ENCODE peak calls at places on chromosomes 2 and 18, in eight cellular contexts. V, D, L, M, Y, Z, A and C are unnamed samples.

GRCh38 chr2:142966281-142966680 is 88.8 kb downstream of the KYNU start:
- DNase-seq in Y (no peak), V (peak; percentile 43), L (no peak), M (no peak), Z (no peak), A (no peak), D (no peak), C (no peak)

GRCh38 chr2:241048149-241048948 is 49.9 kb downstream of the SNED1 start:
- DNase-seq in D (no peak), Z (no peak), Y (no peak), M (no peak), L (no peak), A (no peak), V (no peak), C (no peak)

GRCh38 chr2:161990741-161991140 is 83.3 kb downstream of the DPP4 start:
- DNase-seq in Z (no peak), L (no peak), A (no peak), V (peak; percentile 96), Y (no peak), M (no peak), D (no peak), C (no peak)

GRCh38 chr2:26768759-26769500 is 4.8 kb downstream of the SLC35F6 start:
- DNase-seq in Y (no peak), V (no peak), Z (no peak), L (peak; percentile 40), M (no peak), D (peak; percentile 92), A (peak; percentile 86), C (no peak)

GRCh38 chr18:36572135-36572856 is 256.5 kb downstream of the TPGS2 start:
- DNase-seq in A (no peak), V (peak; percentile 49), Z (peak; percentile 46), Y (peak; percentile 26), L (peak; percentile 31), D (no peak), M (peak; percentile 45), C (no peak)

GRCh38 chr2:86790134-86790827 is 432 bp downstream of the CD8A start:
- DNase-seq in M (peak; percentile 63), A (peak; percentile 56), Y (no peak), L (no peak), V (no peak), Z (no peak), D (no peak), C (peak; percentile 11)

GRCh38 chr2:128832946-128833560 is 514.4 kb upstream of the HS6ST1 start:
- DNase-seq in V (no peak), D (no peak), Z (no peak), Y (no peak), L (no peak), M (no peak), A (no peak), C (no peak)

GRCh38 chr2:127641846-127642510 is 4.0 kb upstream of the GPR17 start:
- DNase-seq in D (no peak), V (no peak), A (no peak), L (no peak), Y (peak; percentile 92), M (no peak), Z (no peak), C (peak; percentile 81)

GRCh38 chr2:239263937-239264837 is 136.6 kb downstream of the HDAC4 start:
- DNase-seq in A (peak; percentile 54), L (no peak), V (peak; percentile 63), M (no peak), Z (no peak), D (no peak), Y (peak; percentile 76), C (no peak)

GRCh38 chr2:105873721-105874120 is 129.0 kb downstream of the NCK2 start:
- DNase-seq in Y (no peak), A (no peak), L (no peak), Z (no peak), D (no peak), V (peak; percentile 89), M (no peak), C (peak; percentile 37)

GRCh38 chr2:169362346-169363026 is at the start of gene LRP2:
- DNase-seq in D (no peak), Z (no peak), Y (no peak), V (no peak), M (peak; percentile 38), A (peak; percentile 65), L (no peak), C (peak; percentile 30)

GRCh38 chr2:241773511-241774418 is 2.9 kb upstream of the GAL3ST2 start:
- DNase-seq in Z (no peak), V (no peak), M (no peak), Y (peak; percentile 2), D (peak; percentile 59), A (no peak), L (no peak), C (no peak)

GRCh38 chr2:28915939-28916338 is 21.5 kb downstream of the WDR43 start:
- DNase-seq in A (no peak), Z (no peak), M (no peak), D (no peak), L (no peak), Y (no peak), V (no peak), C (no peak)

GRCh38 chr2:175605599-175605988 is 396.5 kb downstream of the LNPK start:
- DNase-seq in M (no peak), Z (no peak), V (no peak), Y (no peak), L (no peak), D (no peak), A (no peak), C (no peak)

DNA sequence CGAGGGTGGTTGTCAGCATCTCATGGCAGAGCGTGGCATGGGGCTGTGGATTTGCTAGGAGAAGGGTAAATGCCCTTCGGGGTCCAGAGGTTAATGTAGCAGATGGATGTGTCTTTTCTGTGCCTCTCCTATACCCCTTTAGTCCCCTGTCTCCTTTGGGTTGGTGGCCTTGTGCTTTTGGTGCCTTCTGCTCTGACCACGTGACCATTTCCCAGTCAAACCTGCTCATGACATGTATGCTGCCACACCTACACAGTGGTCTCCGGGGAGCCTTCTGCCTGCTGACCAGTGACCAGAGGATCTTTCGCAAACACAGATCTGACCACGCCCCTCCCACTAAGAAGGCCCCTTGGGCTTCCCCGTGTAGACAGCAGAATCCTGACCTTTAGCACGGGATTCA is 116.1 kb downstream of the ACOXL start:
- DNase-seq in L (no peak), M (no peak), V (no peak), Z (no peak), D (no peak), Y (no peak), A (no peak), C (no peak)
- H3K27me3 ChIP-seq in L (no peaks in the 10 kb centered on the region), M (no peaks in the 10 kb centered on the region), V (peaks cover 24% of the 10 kb centered on the region), Z (no peaks in the 10 kb centered on the region), D (no peaks in the 10 kb centered on the region), Y (no peaks in the 10 kb centered on the region), A (no peaks in the 10 kb centered on the region), C (no peaks in the 10 kb centered on the region)

GRCh38 chr2:136764397-136765255 is 719 bp upstream of the THSD7B start:
- DNase-seq in Y (no peak), A (no peak), D (no peak), V (no peak), L (no peak), Z (no peak), M (peak; percentile 79), C (no peak)
- H3K27ac ChIP-seq in Y (no peak overlapping the region), A (no peak overlapping the region), D (no peak overlapping the region), V (no peak overlapping the region), L (no peak overlapping the region), Z (no peak overlapping the region), M (no peak overlapping the region), C (no peak overlapping the region)

DNA sequence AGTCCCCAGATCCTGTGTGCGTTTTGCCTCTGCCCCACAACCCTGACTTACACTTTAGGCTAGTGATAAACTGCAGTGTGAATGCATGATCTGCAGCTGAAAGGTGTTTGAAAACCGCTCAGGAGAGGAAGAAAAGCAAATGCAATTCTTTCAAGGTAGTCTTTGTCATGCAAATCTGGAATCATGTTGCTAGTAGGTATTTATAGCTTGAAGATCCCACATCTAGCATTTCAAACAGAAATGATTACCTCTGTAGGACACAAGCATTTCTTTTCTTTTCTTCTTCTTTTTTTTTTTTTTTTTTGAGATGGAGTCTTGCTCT is 42.2 kb downstream of the MRPS5 start:
- DNase-seq in D (no peak), Z (no peak), L (no peak), A (no peak), Y (no peak), M (no peak), V (no peak), C (no peak)
- H3K27me3 ChIP-seq in D (peaks cover 31% of the 10 kb centered on the region), Z (peaks cover 10% of the 10 kb centered on the region), L (no peaks in the 10 kb centered on the region), A (no peaks in the 10 kb centered on the region), Y (no peaks in the 10 kb centered on the region), M (no peaks in the 10 kb centered on the region), V (peaks cover 32% of the 10 kb centered on the region), C (no peaks in the 10 kb centered on the region)

GRCh38 chr2:217852812-217853211 is 150.0 kb downstream of the TNS1 start:
- DNase-seq in Z (no peak), Y (no peak), V (no peak), D (no peak), L (no peak), A (no peak), M (no peak), C (no peak)

GRCh38 chr2:217849154-217849553 is 153.6 kb downstream of the TNS1 start:
- DNase-seq in V (no peak), Z (no peak), M (no peak), L (no peak), A (no peak), D (no peak), Y (no peak), C (no peak)

GRCh38 chr2:217849576-217849975 is 153.2 kb downstream of the TNS1 start:
- DNase-seq in D (no peak), Z (no peak), M (no peak), Y (no peak), V (no peak), L (no peak), A (no peak), C (no peak)

GRCh38 chr2:217853301-217853881 is 149.4 kb downstream of the TNS1 start:
- DNase-seq in V (peak; percentile 69), M (no peak), Z (no peak), L (no peak), D (no peak), A (no peak), Y (no peak), C (no peak)

DNA sequence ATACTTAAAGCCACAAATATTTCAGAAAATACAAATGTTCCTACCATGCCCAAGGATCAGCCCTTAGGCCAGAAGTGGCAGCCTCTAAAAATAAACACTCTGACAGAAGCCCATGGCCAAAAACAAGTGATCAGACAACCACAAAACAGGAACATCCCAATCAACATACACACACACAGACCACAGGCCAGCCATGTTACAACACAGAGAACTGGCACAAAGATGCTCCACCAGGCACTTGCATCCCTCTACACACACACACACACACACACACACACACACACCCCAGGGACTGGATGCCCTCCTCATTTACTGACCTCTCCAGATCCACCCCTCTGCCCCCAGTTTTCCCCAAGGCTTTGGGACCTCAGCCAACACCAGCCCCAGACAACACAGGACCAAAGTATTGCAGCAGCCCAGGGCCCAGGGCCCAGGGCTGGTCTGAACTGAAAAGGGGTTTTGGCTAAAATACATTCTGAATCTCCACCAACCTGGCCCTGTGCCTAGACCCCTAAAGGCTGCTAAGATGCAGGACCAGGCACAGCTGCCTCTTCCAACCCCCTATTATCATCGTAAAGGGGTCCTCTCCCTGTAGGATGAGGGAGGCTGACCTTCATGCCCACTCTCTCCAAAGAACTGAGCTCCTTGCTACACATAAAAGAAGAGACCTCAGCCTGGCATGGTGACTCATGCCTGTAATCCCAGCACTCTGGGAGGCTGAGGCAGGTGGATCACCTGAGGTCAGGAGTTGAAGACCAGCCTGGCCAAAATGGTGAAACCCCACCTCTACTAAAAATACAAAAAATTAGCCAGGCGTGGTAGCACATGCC is 151.4 kb downstream of the TNS1 start:
- DNase-seq in V (peak; percentile 68), Y (no peak), A (no peak), L (peak; percentile 58), Z (no peak), M (no peak), D (peak; percentile 89), C (no peak)
- H3K27ac ChIP-seq in V (no peak overlapping the region), Y (no peak overlapping the region), A (no peak overlapping the region), L (peak overlapping the region; percentile 61), Z (no peak overlapping the region), M (no peak overlapping the region), D (peak overlapping the region; percentile 59), C (no peak overlapping the region)

GRCh38 chr18:22345733-22346132 is 72.0 kb downstream of the CTAGE1 start:
- DNase-seq in Y (no peak), L (no peak), M (no peak), A (no peak), D (no peak), V (peak; percentile 23), Z (no peak), C (no peak)
- H3K27me3 ChIP-seq in Y (peaks cover 12% of the 10 kb centered on the region), L (no peaks in the 10 kb centered on the region), M (peaks cover 43% of the 10 kb centered on the region), A (no peaks in the 10 kb centered on the region), D (no peaks in the 10 kb centered on the region), V (no peaks in the 10 kb centered on the region), Z (peaks cover 23% of the 10 kb centered on the region), C (peaks cover 16% of the 10 kb centered on the region)